ENCODE peak calls at places on chromosomes 3 and 15, in four cellular contexts. Z is HuH-7, S is NCI-H2029, Q is thoracic aorta. W is an unnamed sample.

GRCh38 chr15:28962851-28963710 is 77.3 kb downstream of the APBA2 start:
- DNase-seq in Z (no peak), S (no peak), Q (no peak), W (no peak)

GRCh38 chr15:40344631-40345120 is 3.9 kb upstream of the CCDC9B start:
- DNase-seq in Z (peak; percentile 73), S (no peak), Q (no peak), W (peak; percentile 51)

GRCh38 chr15:70492240-70493177 is 270.8 kb downstream of the UACA start:
- DNase-seq in Z (no peak), S (no peak), Q (no peak), W (peak; percentile 67)

GRCh38 chr3:52845691-52846426 is 11.0 kb upstream of the MUSTN1 start:
- DNase-seq in Z (no peak), S (no peak), Q (no peak), W (no peak)

GRCh38 chr15:85704720-85705119 is 90.0 kb downstream of the KLHL25 start:
- DNase-seq in Z (no peak), S (no peak), Q (no peak), W (no peak)

GRCh38 chr3:156750191-156750873 is 75.8 kb upstream of the LEKR1 start:
- DNase-seq in Z (no peak), S (peak; percentile 28), Q (no peak), W (no peak)

GRCh38 chr3:19103510-19103909 is 44.8 kb upstream of the KCNH8 start:
- DNase-seq in Z (no peak), S (no peak), Q (no peak), W (no peak)

GRCh38 chr3:30912304-30912703 is 17.8 kb upstream of the GADL1 start:
- DNase-seq in Z (no peak), S (no peak), Q (no peak), W (no peak)

GRCh38 chr15:32994810-32995424 is 199.6 kb downstream of the FMN1 start:
- DNase-seq in Z (no peak), S (no peak), Q (no peak), W (no peak)

GRCh38 chr15:80977627-80978036 is 12.0 kb downstream of the MESD start:
- DNase-seq in Z (peak; percentile 62), S (no peak), Q (no peak), W (peak; percentile 9)

GRCh38 chr3:181512787-181513186 is 198.9 kb upstream of the SOX2 start:
- DNase-seq in Z (no peak), S (no peak), Q (no peak), W (no peak)

GRCh38 chr3:58027704-58028317 is 19.6 kb downstream of the FLNB start:
- DNase-seq in Z (no peak), S (no peak), Q (no peak), W (no peak)

GRCh38 chr3:462851-463250 is 266.3 kb downstream of the CHL1 start:
- DNase-seq in Z (no peak), S (no peak), Q (no peak), W (no peak)

GRCh38 chr3:40208251-40208650 is 101.3 kb upstream of the EIF1B start:
- DNase-seq in Z (no peak), S (no peak), Q (no peak), W (no peak)

GRCh38 chr3:33173672-33174071 is 44.9 kb downstream of the SUSD5 start:
- DNase-seq in Z (no peak), S (no peak), Q (no peak), W (no peak)

GRCh38 chr3:129555616-129556357 is 12.8 kb downstream of the H1-8 start:
- DNase-seq in Z (no peak), S (no peak), Q (no peak), W (no peak)

GRCh38 chr3:117248149-117248548 is 538.6 kb downstream of the TUSC7 start:
- DNase-seq in Z (no peak), S (no peak), Q (no peak), W (no peak)

GRCh38 chr15:54206586-54207321 is 228.5 kb downstream of the UNC13C start:
- DNase-seq in Z (no peak), S (no peak), Q (no peak), W (no peak)

GRCh38 chr3:42600958-42601675 is 631 bp downstream of the NKTR start:
- DNase-seq in Z (peak; percentile 62), S (no peak), Q (peak; percentile 28), W (no peak)

GRCh38 chr3:196336319-196337145 is 1.7 kb downstream of the TM4SF19 start:
- DNase-seq in Z (no peak), S (no peak), Q (no peak), W (no peak)

GRCh38 chr3:13535905-13536304 is 13.0 kb upstream of the FBLN2 start:
- DNase-seq in Z (no peak), S (no peak), Q (no peak), W (no peak)

GRCh38 chr3:24494616-24495333 is at the start of gene THRB:
- DNase-seq in Z (peak; percentile 90), S (no peak), Q (peak; percentile 24), W (no peak)

GRCh38 chr3:40382617-40382979 is 4.4 kb upstream of the ENTPD3 start:
- DNase-seq in Z (no peak), S (no peak), Q (no peak), W (no peak)

GRCh38 chr3:81908596-81908995 is 147.2 kb upstream of the GBE1 start:
- DNase-seq in Z (no peak), S (no peak), Q (no peak), W (no peak)

W was measured in activated T-helper 9 cell treated with anti-CD3 and anti-CD28 coated beads, Interleukin-2, amount 50 U/mL, for 16 hours.